ENCODE peak calls at places on chromosomes 11 and 22, in six cellular contexts. O is colonic mucosa, B is mesendoderm, G is PC-9, P is heart right ventricle, J is tibial artery. Q is an unnamed sample. For H3K4me1, the result is how much of the 10 kb centered on the place peaks cover.

GRCh38 chr22:47325249-47325648 is 562.8 kb downstream of the TBC1D22A start:
- DNase-seq in G (no peak), B (no peak), J (no peak), P (no peak), O (no peak), Q (no peak)

GRCh38 chr11:33307984-33308383 is 50.8 kb downstream of the HIPK3 start:
- DNase-seq in G (no peak), P (no peak), O (no peak), B (no peak), J (no peak), Q (no peak)

GRCh38 chr22:37681556-37682049 is 4.5 kb upstream of the NOL12 start:
- DNase-seq in J (peak), G (peak), O (peak), P (peak), B (peak), Q (peak)

GRCh38 chr11:36073411-36074203 is 129.7 kb downstream of the LDLRAD3 start:
- DNase-seq in J (no peak), B (no peak), P (peak), G (no peak), O (peak), Q (no peak)

GRCh38 chr11:2196970-2197770 is 25.6 kb upstream of the TH start:
- DNase-seq in B (peak), J (no peak), G (peak), P (peak), O (peak), Q (peak)

GRCh38 chr11:13126430-13126829 is 117.3 kb downstream of the RASSF10 start:
- DNase-seq in G (peak), O (no peak), B (no peak), P (no peak), J (no peak), Q (no peak)

GRCh38 chr11:108496643-108497256 is 1.4 kb downstream of the POGLUT3 start:
- DNase-seq in G (peak), O (no peak), P (no peak), J (no peak), B (peak), Q (no peak)

GRCh38 chr11:45651841-45652745 is 13.3 kb downstream of the CHST1 start:
- DNase-seq in P (no peak), O (peak), G (no peak), B (no peak), J (no peak), Q (no peak)

GRCh38 chr11:74641905-74642304 is 49.5 kb downstream of the POLD3 start:
- DNase-seq in G (no peak), B (no peak), J (no peak), P (no peak), O (no peak), Q (no peak)

GRCh38 chr11:122098223-122098980 is 17.6 kb downstream of the BLID start:
- DNase-seq in G (no peak), B (no peak), O (no peak), P (no peak), J (no peak), Q (no peak)

GRCh38 chr11:35852056-35852455 is 91.8 kb upstream of the LDLRAD3 start:
- DNase-seq in B (no peak), J (no peak), G (no peak), P (no peak), O (no peak), Q (no peak)

GRCh38 chr11:66187453-66187852 is 81.0 kb upstream of the RAB1B start:
- DNase-seq in P (no peak), G (no peak), B (no peak), O (no peak), J (no peak), Q (no peak)

GRCh38 chr11:64344721-64345120 is 4.7 kb downstream of the CCDC88B start:
- DNase-seq in B (no peak), P (no peak), J (no peak), O (no peak), G (no peak), Q (no peak)

GRCh38 chr11:104979839-104980238 is 11.5 kb upstream of the CASP4 start:
- DNase-seq in J (no peak), G (no peak), O (no peak), P (no peak), B (no peak), Q (no peak)

GRCh38 chr11:2788751-2789140 is 89.0 kb upstream of the KCNQ1OT1 start:
- DNase-seq in O (peak), P (no peak), G (no peak), B (no peak), J (no peak), Q (peak)

GRCh38 chr11:61153593-61154090 is 7.6 kb downstream of the VPS37C start:
- DNase-seq in O (no peak), B (peak), G (no peak), P (no peak), J (peak), Q (no peak)

GRCh38 chr11:101792814-101793213 is 122.0 kb upstream of the CEP126 start:
- DNase-seq in P (no peak), G (no peak), B (no peak), O (no peak), J (no peak), Q (no peak)

GRCh38 chr11:108009497-108010360 is 1.0 kb downstream of the CUL5 start:
- DNase-seq in B (peak), G (peak), O (peak), J (no peak), P (no peak), Q (no peak)

GRCh38 chr11:121714356-121714755 is 261.6 kb upstream of the SORL1-AS1 start:
- DNase-seq in O (no peak), J (no peak), G (no peak), B (no peak), P (no peak), Q (no peak)

GRCh38 chr11:2419638-2420501 is 19.3 kb downstream of the TSSC4 start:
- DNase-seq in P (peak), G (peak), J (peak), B (peak), O (peak), Q (peak)

GRCh38 chr22:44005524-44005923 is 18.6 kb upstream of the PARVB start:
- DNase-seq in J (no peak), O (no peak), P (no peak), G (peak), B (no peak), Q (no peak)

GRCh38 chr11:72591785-72592490 is 82.3 kb downstream of the PDE2A start:
- DNase-seq in O (no peak), J (no peak), B (no peak), P (no peak), G (no peak), Q (no peak)

GRCh38 chr11:73308003-73308962 is at the start of gene ARHGEF17:
- DNase-seq in P (peak), O (peak), B (peak), G (peak), J (peak), Q (peak)

GRCh38 chr11:103035656-103036434 is 56.1 kb downstream of the DCUN1D5 start:
- DNase-seq in O (peak), J (no peak), B (peak), G (peak), P (no peak), Q (peak)

GRCh38 chr11:114284021-114284420 is 12.2 kb upstream of the NNMT start:
- DNase-seq in B (no peak), J (no peak), G (no peak), O (no peak), P (no peak), Q (no peak)

GRCh38 chr11:17063171-17064002 is 14.1 kb downstream of the RPS13 start:
- DNase-seq in P (peak), O (peak), G (no peak), J (no peak), B (peak), Q (no peak)

GRCh38 chr22:39316440-39317083 is 2.9 kb downstream of the RPL3 start:
- DNase-seq in J (peak), B (peak), O (peak), G (peak), P (peak), Q (peak)

GRCh38 chr22:29375436-29376076 is 12.8 kb downstream of the AP1B1 start:
- DNase-seq in P (no peak), B (peak), G (no peak), O (no peak), J (no peak), Q (no peak)

GRCh38 chr11:114953039-114953438 is 274.7 kb downstream of the NXPE2 start:
- DNase-seq in G (no peak), P (no peak), O (no peak), J (no peak), B (peak), Q (no peak)

GRCh38 chr11:2362414-2362813 is 14.7 kb upstream of the CD81 start:
- DNase-seq in O (no peak), P (no peak), B (no peak), G (no peak), J (no peak), Q (no peak)

GRCh38 chr11:119175493-119176077 is 7.1 kb downstream of the NLRX1 start:
- DNase-seq in B (peak), P (no peak), J (no peak), G (no peak), O (no peak), Q (no peak)

GRCh38 chr11:62438641-62439040 is 19.8 kb downstream of the SCGB1A1 start:
- DNase-seq in B (no peak), O (no peak), P (no peak), G (no peak), J (no peak), Q (no peak)
- H3K27ac ChIP-seq in B (no peak), O (no peak), P (no peak), G (no peak), J (no peak), Q (no peak)

GRCh38 chr11:93517041-93517440 is 26.1 kb downstream of the SMCO4 start:
- DNase-seq in P (no peak), O (no peak), G (no peak), J (no peak), B (no peak), Q (no peak)

GRCh38 chr11:93517611-93518010 is 25.6 kb downstream of the SMCO4 start:
- DNase-seq in J (no peak), P (no peak), B (no peak), G (no peak), O (no peak), Q (no peak)

GRCh38 chr11:93519179-93519578 is 24.0 kb downstream of the SMCO4 start:
- DNase-seq in G (no peak), B (no peak), J (no peak), O (no peak), P (no peak), Q (no peak)

GRCh38 chr11:93515438-93515837 is 27.8 kb downstream of the SMCO4 start:
- DNase-seq in O (no peak), J (no peak), P (no peak), B (no peak), G (no peak), Q (no peak)

GRCh38 chr11:93518081-93518480 is 25.1 kb downstream of the SMCO4 start:
- DNase-seq in B (no peak), J (no peak), G (no peak), O (no peak), P (no peak), Q (no peak)
- H3K4me1 ChIP-seq in B (under half), J (under half), G (under half), O (under half), P (under half), Q (under half)

DNA sequence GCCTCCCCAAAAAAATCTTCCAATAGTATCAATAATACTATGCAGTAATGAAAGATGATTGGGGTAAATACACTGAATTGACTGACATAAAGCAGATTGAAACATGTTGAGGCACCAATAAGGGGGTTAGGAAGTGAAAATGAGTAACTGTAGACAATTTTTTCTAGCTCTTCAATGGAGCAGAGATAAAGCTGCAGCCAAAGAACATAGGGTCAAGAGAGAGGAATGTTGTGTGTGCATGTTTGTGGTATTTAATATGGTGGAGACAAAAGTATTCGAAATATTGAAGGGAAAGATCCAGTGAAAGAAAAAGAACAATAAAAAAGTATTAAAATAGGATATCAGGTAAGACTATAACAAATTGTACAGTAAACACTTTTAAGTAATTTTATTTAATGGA is 450.0 kb upstream of the CCDC179 start:
- DNase-seq in B (no peak), O (no peak), G (no peak), J (no peak), P (no peak), Q (no peak)
- H3K27ac ChIP-seq in B (no peak), O (no peak), G (no peak), J (no peak), P (no peak), Q (no peak)

GRCh38 chr11:128690746-128691091 is 3.2 kb upstream of the FLI1 start:
- DNase-seq in P (peak), G (no peak), O (no peak), J (no peak), B (peak), Q (no peak)

GRCh38 chr11:128689946-128690745 is 3.7 kb upstream of the FLI1 start:
- DNase-seq in O (no peak), J (no peak), B (peak), G (no peak), P (peak), Q (no peak)

GRCh38 chr11:128688896-128689546 is 4.9 kb upstream of the FLI1 start:
- DNase-seq in G (no peak), J (no peak), B (no peak), P (no peak), O (no peak), Q (no peak)

GRCh38 chr11:128688031-128688713 is 5.7 kb upstream of the FLI1 start:
- DNase-seq in B (peak), G (no peak), P (no peak), O (no peak), J (no peak), Q (no peak)

DNA sequence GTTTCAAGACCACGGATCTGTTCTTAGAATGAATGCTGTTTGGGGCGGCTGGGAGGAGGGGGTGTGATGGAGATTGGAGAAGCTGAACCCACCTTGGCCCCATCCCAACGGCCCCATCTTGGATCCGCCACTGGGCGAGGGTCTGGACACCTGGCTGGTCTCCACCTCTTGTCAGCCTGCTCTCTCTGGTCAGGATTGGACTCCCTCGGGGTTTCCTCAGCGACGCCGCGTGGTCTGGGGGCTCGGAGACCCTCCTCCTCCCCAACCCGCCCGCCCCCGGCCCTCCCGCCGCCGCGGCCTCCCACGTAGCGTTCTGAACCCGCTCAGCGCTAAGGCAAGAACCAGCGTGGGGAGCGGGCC is 4.3 kb upstream of the FLI1 start:
- DNase-seq in O (no peak), J (no peak), P (peak), G (no peak), B (no peak), Q (no peak)
- H3K4me1 ChIP-seq in O (under half), J (under half), P (under half), G (under half), B (under half), Q (under half)

GRCh38 chr11:62340269-62340901 is 3.1 kb downstream of the ASRGL1 start:
- DNase-seq in P (peak), O (peak), B (peak), G (no peak), J (no peak), Q (peak)

GRCh38 chr11:62338218-62338617 is 970 bp downstream of the ASRGL1 start:
- DNase-seq in G (no peak), O (no peak), J (no peak), B (no peak), P (no peak), Q (no peak)

GRCh38 chr11:62333768-62334167 is 3.5 kb upstream of the ASRGL1 start:
- DNase-seq in P (no peak), O (no peak), J (no peak), B (no peak), G (no peak), Q (no peak)

GRCh38 chr11:62337682-62338181 is 484 bp downstream of the ASRGL1 start:
- DNase-seq in P (peak), J (no peak), G (no peak), B (peak), O (peak), Q (peak)

DNA sequence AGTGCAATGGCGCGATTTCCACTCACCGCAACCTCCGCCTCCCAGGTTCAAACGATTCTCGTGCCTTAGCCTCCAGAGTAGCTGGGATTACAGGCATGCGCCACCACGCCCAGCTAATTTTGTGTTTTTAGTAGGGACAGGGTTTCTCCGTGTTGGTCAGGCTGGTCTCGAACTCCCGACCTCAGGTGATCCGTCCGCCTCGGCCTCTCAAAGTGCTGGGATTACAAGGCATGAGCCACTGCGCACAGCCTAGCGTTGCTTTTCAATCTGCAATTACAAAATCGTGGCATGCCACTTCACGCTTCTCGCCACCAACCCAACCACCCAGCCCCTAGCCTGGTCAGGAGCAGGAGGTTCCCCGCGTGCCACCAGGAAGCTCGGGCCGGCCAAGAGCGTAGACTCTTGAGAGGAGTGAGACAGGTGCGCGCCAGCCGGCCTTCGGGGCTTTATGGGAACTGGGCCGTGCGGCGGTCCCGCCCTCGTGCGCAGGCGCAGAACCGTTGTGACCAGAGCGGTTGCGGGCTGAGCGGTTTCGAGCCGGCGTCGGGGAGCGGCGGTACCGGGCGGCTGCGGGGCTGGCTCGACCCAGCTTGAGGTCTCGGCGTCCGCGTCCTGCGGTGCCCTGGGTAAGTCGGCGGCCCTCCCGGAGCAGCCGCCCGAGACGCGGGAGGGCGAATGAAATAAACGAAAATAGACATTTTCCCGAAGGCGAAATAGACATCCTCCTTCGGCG is at the start of gene ASRGL1:
- DNase-seq in G (peak), B (peak), O (peak), J (peak), P (peak), Q (peak)
- H3K27ac ChIP-seq in G (no peak), B (no peak), O (peak), J (no peak), P (peak), Q (peak)

GRCh38 chr22:48752451-48753380 is 1075.0 kb downstream of the BRD1 start:
- DNase-seq in P (no peak), O (no peak), J (no peak), B (no peak), G (no peak), Q (no peak)

GRCh38 chr22:48754611-48755331 is 1072.9 kb downstream of the BRD1 start:
- DNase-seq in J (no peak), G (no peak), P (no peak), B (no peak), O (peak), Q (no peak)

GRCh38 chr22:48753381-48753730 is 1074.3 kb downstream of the BRD1 start:
- DNase-seq in P (no peak), G (no peak), J (no peak), O (no peak), B (no peak), Q (no peak)

GRCh38 chr22:48755332-48755949 is 1072.2 kb downstream of the BRD1 start:
- DNase-seq in O (peak), P (no peak), J (no peak), B (no peak), G (no peak), Q (no peak)

GRCh38 chr22:48753752-48754517 is 1073.7 kb downstream of the BRD1 start:
- DNase-seq in P (no peak), B (no peak), O (peak), J (no peak), G (no peak), Q (no peak)
- H3K4me1 ChIP-seq in P (under half), B (under half), O (under half), J (under half), G (under half), Q (under half)

DNA sequence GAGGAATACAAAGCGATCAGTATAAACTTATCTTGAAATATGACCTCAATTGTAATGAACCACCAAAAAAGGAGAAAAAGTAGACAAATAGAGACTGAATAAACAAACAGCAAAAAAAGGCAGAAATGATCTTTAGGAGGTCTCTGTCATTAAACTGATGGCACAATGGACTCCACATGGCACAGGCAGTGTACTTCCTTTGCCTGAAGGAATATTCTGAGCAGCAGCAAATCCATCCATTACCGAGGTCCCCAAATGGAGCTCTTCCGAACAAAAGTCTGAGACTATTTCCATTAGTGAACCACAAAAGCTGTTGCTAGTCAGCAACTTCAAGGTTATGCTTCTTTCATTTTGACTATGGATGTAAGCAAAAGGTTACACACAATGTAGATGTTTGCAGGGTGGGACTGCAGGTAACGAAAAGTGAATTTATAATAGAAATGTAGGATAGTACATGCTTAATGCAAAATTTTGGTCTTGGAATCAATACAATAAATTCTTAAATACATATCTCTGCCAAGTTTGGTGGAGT is 14.5 kb downstream of the NARS2 start:
- DNase-seq in J (no peak), O (no peak), P (no peak), G (no peak), B (no peak), Q (no peak)
- H3K27ac ChIP-seq in J (peak), O (peak), P (peak), G (no peak), B (no peak), Q (no peak)

Q was measured in naive thymus-derived CD4-positive, alpha-beta T cell.